ENCODE peak calls at places on chromosomes 7 and 10, in six cellular contexts. M is spleen, U is H1, R is stomach, X is transverse colon, B is GM12891. Q is an unnamed sample.

GRCh38 chr7:83866587-83866986 is 217.6 kb upstream of the SEMA3E start:
- DNase-seq in B (no peak), X (no peak), U (no peak), M (no peak), R (no peak), Q (no peak)

GRCh38 chr7:45593121-45593541 is 19.0 kb downstream of the ADCY1 start:
- DNase-seq in M (peak), B (no peak), X (no peak), U (peak), R (peak), Q (no peak)

GRCh38 chr7:80686576-80686975 is 48.1 kb downstream of the CD36 start:
- DNase-seq in B (no peak), M (no peak), U (no peak), X (no peak), R (no peak), Q (no peak)

GRCh38 chr7:79290841-79291497 is 162.5 kb downstream of the MAGI2 start:
- DNase-seq in U (no peak), M (no peak), B (no peak), X (no peak), R (no peak), Q (no peak)

GRCh38 chr7:74612015-74612829 is 45.3 kb upstream of the GTF2I start:
- DNase-seq in X (no peak), M (no peak), U (no peak), B (no peak), R (no peak), Q (peak)

GRCh38 chr10:122703483-122704448 is 4.1 kb upstream of the C10orf120 start:
- DNase-seq in R (peak), B (peak), U (peak), M (peak), X (peak), Q (peak)

GRCh38 chr7:3404490-3404889 is 103.4 kb downstream of the SDK1 start:
- DNase-seq in R (no peak), X (no peak), U (no peak), B (no peak), M (no peak), Q (no peak)

GRCh38 chr10:13716161-13717071 is 129.7 kb downstream of the PRPF18 start:
- DNase-seq in U (no peak), R (no peak), M (no peak), X (no peak), B (no peak), Q (no peak)

GRCh38 chr7:38425509-38425908 is 152.1 kb upstream of the TARP start:
- DNase-seq in R (no peak), U (no peak), M (no peak), X (no peak), B (no peak), Q (no peak)

GRCh38 chr10:80411681-80412230 is 3.4 kb downstream of the PRXL2A start:
- DNase-seq in B (no peak), M (no peak), U (no peak), R (no peak), X (no peak), Q (no peak)

GRCh38 chr7:116733924-116734591 is 62.1 kb downstream of the MET start:
- DNase-seq in B (no peak), U (no peak), X (no peak), R (no peak), M (no peak), Q (no peak)

GRCh38 chr10:130728531-130729215 is 582.8 kb downstream of the TCERG1L start:
- DNase-seq in U (no peak), M (peak), B (no peak), R (no peak), X (no peak), Q (no peak)

GRCh38 chr7:141649137-141649864 is 52.7 kb downstream of the DENND11 start:
- DNase-seq in B (peak), R (no peak), U (no peak), M (no peak), X (no peak), Q (no peak)

GRCh38 chr10:87659571-87660483 is at the start of gene PAPSS2:
- DNase-seq in U (peak), R (peak), M (peak), B (peak), X (peak), Q (no peak)

GRCh38 chr10:67782556-67782955 is 55.4 kb downstream of the DNAJC12 start:
- DNase-seq in B (no peak), X (no peak), R (no peak), U (no peak), M (no peak), Q (no peak)

GRCh38 chr7:108018668-108019067 is 15.7 kb upstream of the LAMB1 start:
- DNase-seq in U (no peak), B (no peak), R (no peak), X (no peak), M (no peak), Q (no peak)

GRCh38 chr10:118216526-118217035 is 125.5 kb downstream of the FAM204A start:
- DNase-seq in X (no peak), U (no peak), M (no peak), B (no peak), R (no peak), Q (no peak)

GRCh38 chr10:34762603-34763299 is 52.3 kb downstream of the PARD3 start:
- DNase-seq in X (no peak), M (no peak), B (no peak), R (no peak), U (no peak), Q (no peak)

GRCh38 chr10:122078965-122079401 is 90.0 kb downstream of the TACC2 start:
- DNase-seq in M (peak), X (no peak), R (no peak), B (no peak), U (no peak), Q (no peak)

GRCh38 chr10:97319671-97320479 is 804 bp downstream of the FRAT1 start:
- DNase-seq in B (no peak), R (peak), U (peak), M (peak), X (peak), Q (peak)

GRCh38 chr7:81013036-81013435 is 94.2 kb upstream of the SEMA3C start:
- DNase-seq in B (no peak), M (no peak), U (no peak), R (no peak), X (no peak), Q (no peak)

GRCh38 chr10:9188022-9188810 is 1133.7 kb downstream of the GATA3 start:
- DNase-seq in U (no peak), R (no peak), B (no peak), M (no peak), X (no peak), Q (no peak)

GRCh38 chr7:134991469-134992339 is 5.4 kb downstream of the AGBL3 start:
- DNase-seq in M (no peak), X (no peak), B (no peak), U (no peak), R (no peak), Q (no peak)

GRCh38 chr7:92639213-92639896 is 49.2 kb upstream of the FAM133B start:
- DNase-seq in R (no peak), B (no peak), U (no peak), X (no peak), M (no peak), Q (no peak)

GRCh38 chr10:93030409-93030808 is 30.2 kb upstream of the CYP26C1 start:
- DNase-seq in X (no peak), R (no peak), M (no peak), U (no peak), B (no peak), Q (no peak)

GRCh38 chr10:102154466-102155116 is 2.4 kb downstream of the NOLC1 start:
- DNase-seq in M (peak), U (no peak), X (no peak), R (no peak), B (no peak), Q (no peak)

GRCh38 chr7:95527033-95527775 is 41.5 kb downstream of the ASB4 start:
- DNase-seq in U (peak), M (peak), X (peak), B (peak), R (no peak), Q (peak)

GRCh38 chr10:84567133-84567532 is 238.7 kb downstream of the CCSER2 start:
- DNase-seq in X (no peak), M (no peak), U (no peak), B (no peak), R (no peak), Q (no peak)

GRCh38 chr7:29917583-29917982 is 72.0 kb downstream of the SCRN1 start:
- DNase-seq in X (no peak), R (no peak), M (no peak), U (no peak), B (no peak), Q (no peak)

GRCh38 chr7:2099036-2099957 is 133.4 kb downstream of the MAD1L1 start:
- DNase-seq in U (no peak), M (peak), R (no peak), X (no peak), B (peak), Q (no peak)

GRCh38 chr7:24757799-24758275 is 573 bp upstream of the GSDME start:
- DNase-seq in U (no peak), R (no peak), X (no peak), B (no peak), M (no peak), Q (no peak)

GRCh38 chr7:99843808-99844207 is 16.0 kb downstream of the CYP3A43 start:
- DNase-seq in M (no peak), B (no peak), U (no peak), R (no peak), X (no peak), Q (no peak)

GRCh38 chr10:48579251-48579960 is 25.5 kb downstream of the ARHGAP22 start:
- DNase-seq in B (no peak), U (no peak), R (no peak), M (no peak), X (no peak), Q (peak)
- TF ChIP-seq POLR2AphosphoS5 in B (no peak), U (no peak), R (no peak), M (no peak), X (peak), Q (no peak)

GRCh38 chr7:153942036-153942435 is 110.2 kb upstream of the DPP6 start:
- DNase-seq in R (no peak), X (no peak), U (no peak), B (no peak), M (no peak), Q (no peak)

GRCh38 chr7:153941061-153941460 is 111.1 kb upstream of the DPP6 start:
- DNase-seq in M (no peak), X (no peak), R (no peak), U (no peak), B (no peak), Q (no peak)

GRCh38 chr7:153939654-153940053 is 112.5 kb upstream of the DPP6 start:
- DNase-seq in B (no peak), U (no peak), M (no peak), R (no peak), X (no peak), Q (no peak)

GRCh38 chr7:153948055-153948454 is 104.1 kb upstream of the DPP6 start:
- DNase-seq in M (no peak), B (no peak), U (no peak), X (no peak), R (no peak), Q (no peak)

DNA sequence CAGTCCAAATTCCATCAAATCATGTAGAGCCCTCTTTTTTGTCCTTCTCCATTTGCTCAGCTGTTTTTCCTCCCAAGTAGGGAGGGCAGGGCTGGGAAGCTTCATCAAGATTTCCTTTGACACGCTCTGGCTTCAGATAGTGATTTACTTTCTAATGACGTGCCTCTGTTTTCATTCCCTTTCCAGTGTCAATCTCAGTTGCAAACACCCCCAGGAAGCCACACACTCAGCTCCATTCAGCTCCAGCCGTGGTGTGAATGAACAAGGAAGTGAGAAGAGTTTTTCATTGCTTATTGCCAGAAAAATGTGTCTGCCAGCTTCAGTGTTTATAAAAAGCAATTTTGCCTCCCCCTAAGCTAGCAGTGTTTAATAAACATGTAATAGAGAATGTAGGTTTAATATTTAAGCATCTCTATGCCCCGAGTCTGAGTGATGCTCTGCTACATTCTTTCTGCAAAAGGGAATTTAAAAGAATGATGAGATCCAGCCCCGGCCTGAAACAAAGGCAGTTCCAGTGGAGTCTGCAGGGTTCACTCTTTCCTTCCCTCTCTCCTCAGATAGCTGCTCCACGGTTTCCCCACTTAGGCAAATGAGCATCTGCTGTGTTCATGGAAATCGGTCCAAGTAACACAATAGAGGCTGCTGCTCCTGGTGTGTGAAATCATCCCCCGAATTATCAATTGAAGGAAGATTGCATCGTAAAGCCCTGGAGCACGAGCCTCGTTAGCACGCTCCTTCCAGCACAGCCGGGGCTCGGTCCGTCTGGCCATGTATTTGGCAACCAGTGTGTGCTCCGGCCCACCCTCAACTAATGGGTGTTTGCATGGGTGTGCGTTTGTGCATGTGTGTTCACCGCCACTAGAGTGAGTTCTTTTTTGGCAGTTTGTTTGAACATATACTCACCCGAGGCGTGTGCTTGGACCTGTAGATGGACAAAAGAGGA is 108.5 kb upstream of the DPP6 start:
- DNase-seq in R (no peak), X (no peak), M (no peak), U (no peak), B (no peak), Q (no peak)
- TF ChIP-seq POLR2AphosphoS5 in R (no peak), X (no peak), M (no peak), U (no peak), B (no peak), Q (no peak)

GRCh38 chr7:33743594-33743993 is 161.7 kb upstream of the BMPER start:
- DNase-seq in U (no peak), X (no peak), B (no peak), R (no peak), M (no peak), Q (no peak)
- TF ChIP-seq POLR2AphosphoS5 in U (no peak), X (no peak), B (no peak), R (no peak), M (no peak), Q (no peak)

DNA sequence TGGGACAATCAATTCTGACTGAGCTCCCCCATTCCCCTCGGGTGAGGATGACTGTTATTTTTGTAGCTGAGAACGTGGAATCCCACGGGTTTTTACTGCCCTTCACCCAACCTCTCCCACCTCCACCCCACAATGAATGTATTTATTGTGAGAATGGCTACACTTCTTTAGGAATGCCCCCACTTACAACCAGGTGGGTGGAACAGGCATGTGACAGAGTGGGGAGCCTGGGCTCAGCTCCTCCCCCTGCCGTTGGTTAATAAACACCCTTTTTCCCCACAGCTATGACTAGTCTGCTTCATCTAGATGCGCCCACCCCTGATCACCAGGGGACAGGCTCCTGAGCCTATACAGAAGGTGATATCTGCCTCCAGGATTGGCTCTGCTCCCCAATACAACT is 2.0 kb downstream of the MRPL43 start:
- DNase-seq in U (no peak), M (peak), X (no peak), B (no peak), R (no peak), Q (no peak)
- TF ChIP-seq POLR2AphosphoS5 in U (no peak), M (no peak), X (no peak), B (no peak), R (no peak), Q (no peak)

GRCh38 chr7:130288829-130289228 is 4.1 kb upstream of the CPA4 start:
- DNase-seq in B (no peak), M (no peak), U (no peak), X (no peak), R (no peak), Q (no peak)
- TF ChIP-seq POLR2AphosphoS5 in B (no peak), M (no peak), U (no peak), X (no peak), R (no peak), Q (no peak)

GRCh38 chr7:34093276-34093675 is 187.9 kb downstream of the BMPER start:
- DNase-seq in M (no peak), U (no peak), R (no peak), B (no peak), X (no peak), Q (no peak)

GRCh38 chr7:34096777-34097176 is 191.4 kb downstream of the BMPER start:
- DNase-seq in B (no peak), U (no peak), X (no peak), M (no peak), R (no peak), Q (no peak)

GRCh38 chr7:34100661-34101060 is 195.3 kb downstream of the BMPER start:
- DNase-seq in X (no peak), R (no peak), U (no peak), M (no peak), B (no peak), Q (no peak)

GRCh38 chr7:34091330-34091917 is 186.1 kb downstream of the BMPER start:
- DNase-seq in U (peak), R (peak), M (no peak), B (no peak), X (peak), Q (no peak)

DNA sequence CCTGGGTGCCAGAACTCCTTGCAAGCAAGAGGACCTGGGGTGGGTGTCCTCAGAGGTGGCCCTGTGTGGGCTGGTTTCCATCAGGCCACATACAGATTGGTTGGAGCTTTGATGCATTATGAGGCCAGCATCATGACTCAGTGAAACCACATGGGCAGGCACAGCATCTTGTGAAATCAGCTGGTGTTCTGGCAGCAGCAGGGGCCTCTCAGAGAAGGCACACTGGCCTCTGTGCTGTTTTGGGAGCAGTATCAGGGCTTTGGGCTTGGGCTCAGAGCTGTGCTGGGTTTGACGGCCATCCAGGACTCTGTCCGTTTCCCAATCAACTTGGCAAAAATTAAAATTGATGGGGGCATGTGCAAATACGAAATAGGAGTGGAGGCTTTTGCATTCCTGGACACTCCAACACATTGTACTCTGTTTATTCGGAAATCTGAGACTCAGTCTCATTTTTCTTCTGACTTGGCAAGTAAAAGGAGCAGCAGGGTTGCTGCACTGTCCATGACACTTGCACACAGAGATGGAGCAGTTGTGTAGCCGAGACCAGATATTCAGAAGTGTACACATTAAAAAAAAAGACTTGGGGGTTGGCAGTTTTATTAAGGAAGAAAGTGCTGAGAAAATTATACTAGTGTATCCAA is 190.9 kb downstream of the BMPER start:
- DNase-seq in U (no peak), B (no peak), M (no peak), X (peak), R (peak), Q (no peak)
- TF ChIP-seq POLR2AphosphoS5 in U (no peak), B (no peak), M (no peak), X (peak), R (no peak), Q (no peak)

DNA sequence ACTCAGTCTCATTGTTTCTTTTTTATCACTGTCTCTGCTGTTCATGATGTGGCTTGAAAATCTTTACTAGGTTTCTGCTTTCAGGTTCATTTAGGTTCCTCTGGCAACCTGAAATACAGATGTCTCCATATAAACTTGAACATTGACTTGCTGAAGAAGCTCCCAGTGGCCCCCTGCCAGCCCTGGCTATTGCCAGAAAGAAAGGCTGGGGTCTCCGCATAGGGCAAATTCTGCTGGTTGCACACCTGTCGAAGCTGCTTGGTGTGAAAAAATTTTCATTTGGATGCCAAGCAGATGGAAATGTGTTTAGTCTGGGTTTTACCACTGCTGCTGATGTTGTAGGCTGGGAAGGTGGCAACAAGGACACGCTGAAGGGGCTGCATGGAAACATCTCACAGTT is 826.7 kb upstream of the GHITM start:
- DNase-seq in M (no peak), B (no peak), X (no peak), R (no peak), U (no peak), Q (no peak)
- TF ChIP-seq POLR2AphosphoS5 in M (no peak), B (no peak), X (no peak), R (no peak), U (no peak), Q (no peak)

DNA sequence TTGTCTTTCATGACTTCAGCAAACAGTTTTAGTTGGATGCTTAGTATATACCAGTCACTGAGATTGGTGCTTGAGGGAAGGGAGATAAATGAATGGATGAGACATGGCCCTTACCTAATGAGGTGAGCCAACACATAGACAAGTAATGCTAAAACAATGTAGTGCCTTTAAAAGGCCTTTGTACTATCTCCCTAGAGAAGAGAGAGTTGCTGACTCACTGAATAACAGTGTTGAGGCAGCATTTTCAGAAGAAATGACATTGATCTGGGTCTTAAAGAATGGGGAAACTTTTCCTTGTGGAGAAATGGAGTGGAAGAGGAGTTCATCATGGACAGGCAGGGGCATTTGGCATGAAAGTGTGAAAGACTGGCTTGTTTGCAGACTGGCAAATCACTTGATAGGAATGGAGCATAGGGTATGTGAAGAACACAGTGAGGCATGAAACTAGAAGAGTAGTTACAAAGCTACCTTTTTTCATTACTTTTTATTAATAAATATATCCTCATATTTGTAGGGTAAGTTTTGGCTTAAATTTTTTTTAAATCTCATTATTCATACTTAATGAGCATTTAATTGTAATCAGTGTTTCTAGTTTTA is 91.2 kb downstream of the KAT6B start:
- DNase-seq in M (no peak), U (no peak), B (no peak), X (no peak), R (no peak), Q (no peak)
- TF ChIP-seq POLR2AphosphoS5 in M (no peak), U (no peak), B (no peak), X (no peak), R (no peak), Q (no peak)

Q was measured in HL-60.